ENCODE peak calls at places on chromosomes 13 and 19, in seven cellular contexts. V is D341Med; G is NAMALWA; J is EL; S is Jurkat, Clone E6-1; H is activated T-helper 1 cell treated with anti-CD3 and anti-CD28 coated beads, Interleukin-2, amount 50 U/mL, for 16 hours; I is HFFc6. A is an unnamed sample.

GRCh38 chr13:99376132-99376531 is 68.9 kb upstream of the GPR183 start:
- DNase-seq in S (no peak), G (peak), J (no peak), V (no peak), H (no peak), I (no peak), A (no peak)

GRCh38 chr13:41767801-41768200 is 193.1 kb downstream of the VWA8 start:
- DNase-seq in I (no peak), S (no peak), V (no peak), J (peak), G (no peak), H (no peak), A (no peak)

GRCh38 chr19:10776900-10777650 is 58.9 kb downstream of the TMED1 start:
- DNase-seq in H (no peak), J (no peak), I (no peak), G (peak), V (peak), S (no peak), A (no peak)

GRCh38 chr19:33047422-33047821 is 17.3 kb downstream of the RHPN2 start:
- DNase-seq in J (no peak), V (no peak), S (no peak), I (no peak), G (no peak), H (no peak), A (peak)

GRCh38 chr19:38769635-38770211 is 3.6 kb downstream of the LGALS7 start:
- DNase-seq in J (peak), G (peak), S (peak), V (peak), I (peak), H (peak), A (peak)

GRCh38 chr19:9309974-9310446 is 372 bp upstream of the ZNF699 start:
- DNase-seq in I (no peak), G (no peak), J (peak), S (no peak), H (no peak), V (peak), A (peak)

GRCh38 chr13:73429691-73430090 is 370.9 kb downstream of the KLF5 start:
- DNase-seq in H (no peak), V (no peak), S (no peak), I (peak), J (peak), G (no peak), A (peak)

GRCh38 chr19:21328885-21329605 is at the start of gene ZNF708:
- DNase-seq in J (peak), V (peak), H (peak), S (peak), I (peak), G (peak), A (peak)

GRCh38 chr13:84479656-84480055 is 597.4 kb upstream of the SLITRK1 start:
- DNase-seq in J (peak), S (no peak), G (no peak), H (no peak), I (peak), V (no peak), A (peak)

GRCh38 chr13:95150555-95150954 is 150.7 kb downstream of the ABCC4 start:
- DNase-seq in I (no peak), S (no peak), H (no peak), V (no peak), J (no peak), G (no peak), A (no peak)

GRCh38 chr19:49200238-49200862 is 42.8 kb downstream of the TRPM4 start:
- DNase-seq in J (no peak), G (peak), S (no peak), I (no peak), V (peak), H (no peak), A (peak)

GRCh38 chr19:41876847-41877489 is at the start of gene CD79A:
- DNase-seq in S (peak), H (no peak), G (peak), J (no peak), I (no peak), V (no peak), A (no peak)

GRCh38 chr19:42519108-42519507 is 9.2 kb downstream of the CEACAM1 start:
- DNase-seq in H (no peak), J (no peak), V (no peak), I (no peak), G (no peak), S (no peak), A (no peak)

GRCh38 chr19:4449022-4449825 is 8.4 kb downstream of the UBXN6 start:
- DNase-seq in S (no peak), J (no peak), I (no peak), G (no peak), H (no peak), V (peak), A (no peak)

GRCh38 chr19:51971624-51972023 is 15.0 kb downstream of the ZNF350 start:
- DNase-seq in H (no peak), I (no peak), S (no peak), J (no peak), G (peak), V (no peak), A (no peak)

GRCh38 chr13:39967199-39967959 is 311.9 kb downstream of the COG6 start:
- DNase-seq in H (no peak), I (no peak), V (no peak), G (no peak), J (no peak), S (no peak), A (no peak)

GRCh38 chr13:56187331-56187730 is 953.4 kb upstream of the PRR20A start:
- DNase-seq in H (no peak), G (no peak), I (no peak), S (no peak), V (no peak), J (no peak), A (no peak)

GRCh38 chr19:13095934-13096890 is 6.4 kb downstream of the LYL1 start:
- DNase-seq in H (no peak), G (peak), I (no peak), V (no peak), J (no peak), S (no peak), A (no peak)

GRCh38 chr19:48752511-48753365 is at the start of gene FUT1:
- DNase-seq in J (peak), V (peak), G (peak), H (no peak), I (no peak), S (no peak), A (peak)

GRCh38 chr19:19514215-19514633 is 1.1 kb downstream of the TSSK6 start:
- DNase-seq in J (no peak), H (no peak), V (no peak), S (no peak), I (no peak), G (no peak), A (no peak)

GRCh38 chr19:54106716-54107115 is 4.1 kb downstream of the NDUFA3 start:
- DNase-seq in J (no peak), V (peak), S (no peak), I (no peak), G (no peak), H (no peak), A (no peak)

GRCh38 chr19:38028913-38029565 is 122.0 kb downstream of the SIPA1L3 start:
- DNase-seq in I (no peak), H (no peak), V (no peak), G (no peak), S (no peak), J (no peak), A (no peak)

GRCh38 chr13:107531816-107532215 is 683.5 kb downstream of the LIG4 start:
- DNase-seq in J (no peak), G (no peak), I (no peak), V (no peak), S (no peak), H (no peak), A (no peak)

GRCh38 chr19:32241957-32242710 is 103.3 kb upstream of the ZNF507 start:
- DNase-seq in J (no peak), S (no peak), H (no peak), G (no peak), V (no peak), I (no peak), A (no peak)

GRCh38 chr13:63737418-63737817 is 2321.8 kb upstream of the PCDH20 start:
- DNase-seq in S (no peak), I (no peak), H (no peak), V (no peak), J (no peak), G (no peak), A (no peak)

GRCh38 chr13:51733656-51734334 is 70.2 kb downstream of the DHRS12 start:
- DNase-seq in H (no peak), J (peak), V (peak), S (no peak), I (peak), G (no peak), A (peak)

GRCh38 chr19:35868172-35868822 is at the start of gene APLP1:
- DNase-seq in V (peak), G (no peak), I (peak), H (peak), S (no peak), J (peak), A (no peak)

GRCh38 chr19:12766051-12766521 is 9.3 kb downstream of the HOOK2 start:
- DNase-seq in S (no peak), I (peak), V (peak), G (peak), J (peak), H (peak), A (no peak)

GRCh38 chr19:4543444-4543843 is 3.6 kb upstream of the LRG1 start:
- DNase-seq in S (no peak), I (no peak), V (no peak), J (no peak), H (no peak), G (no peak), A (no peak)

GRCh38 chr13:100130092-100130491 is 41.2 kb downstream of the PCCA start:
- DNase-seq in V (no peak), S (no peak), I (no peak), G (no peak), H (no peak), J (no peak), A (no peak)